ENCODE peak calls at places on chromosomes 3 and 15, in ten cellular contexts. One of them, this sample, is unnamed.

GRCh38 chr3:50913279-50913678 is 238.6 kb downstream of the DOCK3 start:
- DNase-seq in neural crest cell: no peak
- DNase-seq in AML-193: no peak
- DNase-seq in NCI-H774: no peak
- DNase-seq in NCI-H748 treated with DMSO at 0.1 percent for 48 hours: no peak
- DNase-seq in RWPE1: no peak
- DNase-seq in EL: no peak
- DNase-seq in brain microvascular endothelial cell: no peak
- DNase-seq in EH: no peak
- DNase-seq in Karpas-422: no peak
- DNase-seq in this sample: no peak

GRCh38 chr3:187445352-187445751 is 77.2 kb downstream of the RTP4 start:
- DNase-seq in Karpas-422: no peak
- DNase-seq in EH: no peak
- DNase-seq in EL: no peak
- DNase-seq in neural crest cell: no peak
- DNase-seq in RWPE1: no peak
- DNase-seq in brain microvascular endothelial cell: no peak
- DNase-seq in NCI-H748 treated with DMSO at 0.1 percent for 48 hours: no peak
- DNase-seq in NCI-H774: no peak
- DNase-seq in AML-193: no peak
- DNase-seq in this sample: peak; percentile 78

GRCh38 chr3:94259291-94259690 is 196.4 kb downstream of the NSUN3 start:
- DNase-seq in EH: no peak
- DNase-seq in neural crest cell: no peak
- DNase-seq in Karpas-422: no peak
- DNase-seq in NCI-H774: no peak
- DNase-seq in AML-193: no peak
- DNase-seq in NCI-H748 treated with DMSO at 0.1 percent for 48 hours: no peak
- DNase-seq in RWPE1: no peak
- DNase-seq in brain microvascular endothelial cell: no peak
- DNase-seq in EL: no peak
- DNase-seq in this sample: no peak

GRCh38 chr3:31561891-31562290 is 29.2 kb downstream of the STT3B start:
- DNase-seq in Karpas-422: no peak
- DNase-seq in neural crest cell: no peak
- DNase-seq in AML-193: no peak
- DNase-seq in NCI-H748 treated with DMSO at 0.1 percent for 48 hours: no peak
- DNase-seq in EL: no peak
- DNase-seq in NCI-H774: no peak
- DNase-seq in EH: no peak
- DNase-seq in RWPE1: no peak
- DNase-seq in brain microvascular endothelial cell: no peak
- DNase-seq in this sample: no peak

GRCh38 chr15:65393091-65393490 is 15.3 kb upstream of the IGDCC3 start:
- DNase-seq in brain microvascular endothelial cell: no peak
- DNase-seq in EL: no peak
- DNase-seq in AML-193: no peak
- DNase-seq in NCI-H774: no peak
- DNase-seq in RWPE1: no peak
- DNase-seq in neural crest cell: no peak
- DNase-seq in Karpas-422: no peak
- DNase-seq in EH: no peak
- DNase-seq in NCI-H748 treated with DMSO at 0.1 percent for 48 hours: no peak
- DNase-seq in this sample: no peak

GRCh38 chr15:100560323-100560722 is 31.6 kb upstream of the CERS3 start:
- DNase-seq in AML-193: peak; percentile 65
- DNase-seq in brain microvascular endothelial cell: no peak
- DNase-seq in neural crest cell: no peak
- DNase-seq in RWPE1: no peak
- DNase-seq in NCI-H748 treated with DMSO at 0.1 percent for 48 hours: no peak
- DNase-seq in EH: no peak
- DNase-seq in NCI-H774: no peak
- DNase-seq in Karpas-422: peak; percentile 34
- DNase-seq in EL: no peak
- DNase-seq in this sample: no peak

GRCh38 chr15:89177633-89178306 is 43.6 kb downstream of the RLBP1 start:
- DNase-seq in NCI-H748 treated with DMSO at 0.1 percent for 48 hours: no peak
- DNase-seq in brain microvascular endothelial cell: peak; percentile 66
- DNase-seq in EH: peak; percentile 81
- DNase-seq in neural crest cell: peak; percentile 68
- DNase-seq in EL: peak; percentile 67
- DNase-seq in AML-193: peak; percentile 72
- DNase-seq in RWPE1: peak; percentile 55
- DNase-seq in NCI-H774: peak; percentile 27
- DNase-seq in Karpas-422: peak; percentile 89
- DNase-seq in this sample: no peak

GRCh38 chr15:65583701-65584100 is 27.2 kb downstream of the INTS14 start:
- DNase-seq in neural crest cell: peak; percentile 33
- DNase-seq in Karpas-422: peak; percentile 71
- DNase-seq in RWPE1: no peak
- DNase-seq in brain microvascular endothelial cell: peak; percentile 56
- DNase-seq in AML-193: no peak
- DNase-seq in EH: peak; percentile 59
- DNase-seq in NCI-H774: no peak
- DNase-seq in EL: peak; percentile 36
- DNase-seq in NCI-H748 treated with DMSO at 0.1 percent for 48 hours: no peak
- DNase-seq in this sample: no peak

GRCh38 chr3:156483426-156483825 is 71.5 kb downstream of the SSR3 start:
- DNase-seq in neural crest cell: no peak
- DNase-seq in NCI-H748 treated with DMSO at 0.1 percent for 48 hours: no peak
- DNase-seq in Karpas-422: no peak
- DNase-seq in RWPE1: peak; percentile 75
- DNase-seq in NCI-H774: no peak
- DNase-seq in brain microvascular endothelial cell: peak; percentile 76
- DNase-seq in EH: peak; percentile 86
- DNase-seq in EL: peak; percentile 83
- DNase-seq in AML-193: no peak
- DNase-seq in this sample: no peak

GRCh38 chr3:134601539-134602439 is 49.0 kb downstream of the KY start:
- DNase-seq in brain microvascular endothelial cell: peak; percentile 49
- DNase-seq in EL: peak; percentile 48
- DNase-seq in NCI-H748 treated with DMSO at 0.1 percent for 48 hours: peak; percentile 31
- DNase-seq in neural crest cell: peak; percentile 72
- DNase-seq in AML-193: no peak
- DNase-seq in EH: peak; percentile 55
- DNase-seq in RWPE1: no peak
- DNase-seq in NCI-H774: peak; percentile 4
- DNase-seq in Karpas-422: no peak
- DNase-seq in this sample: no peak

GRCh38 chr3:186270711-186271110 is 91.3 kb downstream of the DGKG start:
- DNase-seq in neural crest cell: no peak
- DNase-seq in Karpas-422: no peak
- DNase-seq in NCI-H774: no peak
- DNase-seq in AML-193: no peak
- DNase-seq in EL: no peak
- DNase-seq in RWPE1: no peak
- DNase-seq in brain microvascular endothelial cell: no peak
- DNase-seq in EH: no peak
- DNase-seq in NCI-H748 treated with DMSO at 0.1 percent for 48 hours: no peak
- DNase-seq in this sample: no peak

GRCh38 chr15:78075490-78076230 is 1.9 kb downstream of the TBC1D2B start:
- DNase-seq in AML-193: peak; percentile 11
- DNase-seq in brain microvascular endothelial cell: peak; percentile 93
- DNase-seq in EL: peak; percentile 95
- DNase-seq in NCI-H774: no peak
- DNase-seq in EH: peak; percentile 98
- DNase-seq in Karpas-422: no peak
- DNase-seq in RWPE1: peak; percentile 39
- DNase-seq in NCI-H748 treated with DMSO at 0.1 percent for 48 hours: no peak
- DNase-seq in neural crest cell: no peak
- DNase-seq in this sample: no peak

GRCh38 chr3:47772788-47773187 is 8.9 kb downstream of the SMARCC1 start:
- DNase-seq in EL: no peak
- DNase-seq in brain microvascular endothelial cell: no peak
- DNase-seq in EH: no peak
- DNase-seq in AML-193: no peak
- DNase-seq in NCI-H748 treated with DMSO at 0.1 percent for 48 hours: no peak
- DNase-seq in NCI-H774: no peak
- DNase-seq in RWPE1: no peak
- DNase-seq in Karpas-422: no peak
- DNase-seq in neural crest cell: no peak
- DNase-seq in this sample: no peak

This sample was measured in NCI-H1436 treated with DMSO at 0.1 percent for 48 hours.